ENCODE peak calls at places on chromosomes 16 and 17, in six cellular contexts. One of them, this sample, is unnamed.

GRCh38 chr16:53476867-53477266 is 26.1 kb downstream of the AKTIP start:
- DNase-seq in AG08396: no peak
- DNase-seq in activated T-cell treated with anti-CD3 and anti-CD28 coated beads, Interleukin-2, amount 50 U/mL, for 72 hours: no peak
- DNase-seq in stimulated activated CD8-positive, alpha-beta memory T cell treated with anti-CD3 and anti-CD28 coated beads, Interleukin-15, amount 100 ng/mL, for 48 hours: no peak
- DNase-seq in HTR-8/SVneo: no peak
- DNase-seq in NCI-H1436: no peak
- DNase-seq in this sample: no peak

GRCh38 chr17:77115510-77115909 is 25.3 kb upstream of the SEC14L1 start:
- DNase-seq in AG08396: no peak
- DNase-seq in activated T-cell treated with anti-CD3 and anti-CD28 coated beads, Interleukin-2, amount 50 U/mL, for 72 hours: no peak
- DNase-seq in stimulated activated CD8-positive, alpha-beta memory T cell treated with anti-CD3 and anti-CD28 coated beads, Interleukin-15, amount 100 ng/mL, for 48 hours: no peak
- DNase-seq in HTR-8/SVneo: no peak
- DNase-seq in NCI-H1436: no peak
- DNase-seq in this sample: no peak

GRCh38 chr17:7686221-7687071 is 844 bp downstream of the TP53 start:
- DNase-seq in AG08396: peak
- DNase-seq in activated T-cell treated with anti-CD3 and anti-CD28 coated beads, Interleukin-2, amount 50 U/mL, for 72 hours: peak
- DNase-seq in stimulated activated CD8-positive, alpha-beta memory T cell treated with anti-CD3 and anti-CD28 coated beads, Interleukin-15, amount 100 ng/mL, for 48 hours: peak
- DNase-seq in HTR-8/SVneo: peak
- DNase-seq in NCI-H1436: peak
- DNase-seq in this sample: peak

GRCh38 chr17:1229354-1229890 is 40.8 kb upstream of the BHLHA9 start:
- DNase-seq in AG08396: peak
- DNase-seq in activated T-cell treated with anti-CD3 and anti-CD28 coated beads, Interleukin-2, amount 50 U/mL, for 72 hours: peak
- DNase-seq in stimulated activated CD8-positive, alpha-beta memory T cell treated with anti-CD3 and anti-CD28 coated beads, Interleukin-15, amount 100 ng/mL, for 48 hours: peak
- DNase-seq in HTR-8/SVneo: peak
- DNase-seq in NCI-H1436: no peak
- DNase-seq in this sample: no peak

GRCh38 chr16:84103678-84104077 is 13.1 kb downstream of the MBTPS1 start:
- DNase-seq in AG08396: no peak
- DNase-seq in activated T-cell treated with anti-CD3 and anti-CD28 coated beads, Interleukin-2, amount 50 U/mL, for 72 hours: no peak
- DNase-seq in stimulated activated CD8-positive, alpha-beta memory T cell treated with anti-CD3 and anti-CD28 coated beads, Interleukin-15, amount 100 ng/mL, for 48 hours: no peak
- DNase-seq in HTR-8/SVneo: no peak
- DNase-seq in NCI-H1436: no peak
- DNase-seq in this sample: no peak

GRCh38 chr16:70703041-70703834 is 17.4 kb upstream of the MTSS2 start:
- DNase-seq in AG08396: peak
- DNase-seq in activated T-cell treated with anti-CD3 and anti-CD28 coated beads, Interleukin-2, amount 50 U/mL, for 72 hours: no peak
- DNase-seq in stimulated activated CD8-positive, alpha-beta memory T cell treated with anti-CD3 and anti-CD28 coated beads, Interleukin-15, amount 100 ng/mL, for 48 hours: no peak
- DNase-seq in HTR-8/SVneo: no peak
- DNase-seq in NCI-H1436: no peak
- DNase-seq in this sample: no peak

GRCh38 chr17:76014100-76014924 is 12.8 kb downstream of the EVPL start:
- DNase-seq in AG08396: peak
- DNase-seq in activated T-cell treated with anti-CD3 and anti-CD28 coated beads, Interleukin-2, amount 50 U/mL, for 72 hours: peak
- DNase-seq in stimulated activated CD8-positive, alpha-beta memory T cell treated with anti-CD3 and anti-CD28 coated beads, Interleukin-15, amount 100 ng/mL, for 48 hours: peak
- DNase-seq in HTR-8/SVneo: peak
- DNase-seq in NCI-H1436: peak
- DNase-seq in this sample: peak

GRCh38 chr17:80799553-80800403 is 191.9 kb upstream of the CHMP6 start:
- DNase-seq in AG08396: no peak
- DNase-seq in activated T-cell treated with anti-CD3 and anti-CD28 coated beads, Interleukin-2, amount 50 U/mL, for 72 hours: no peak
- DNase-seq in stimulated activated CD8-positive, alpha-beta memory T cell treated with anti-CD3 and anti-CD28 coated beads, Interleukin-15, amount 100 ng/mL, for 48 hours: no peak
- DNase-seq in HTR-8/SVneo: no peak
- DNase-seq in NCI-H1436: peak
- DNase-seq in this sample: no peak

GRCh38 chr17:76327689-76328088 is 19.6 kb upstream of the QRICH2 start:
- DNase-seq in AG08396: no peak
- DNase-seq in activated T-cell treated with anti-CD3 and anti-CD28 coated beads, Interleukin-2, amount 50 U/mL, for 72 hours: no peak
- DNase-seq in stimulated activated CD8-positive, alpha-beta memory T cell treated with anti-CD3 and anti-CD28 coated beads, Interleukin-15, amount 100 ng/mL, for 48 hours: no peak
- DNase-seq in HTR-8/SVneo: no peak
- DNase-seq in NCI-H1436: no peak
- DNase-seq in this sample: no peak

GRCh38 chr16:89304941-89305705 is 87.6 kb downstream of the ZNF778 start:
- DNase-seq in AG08396: no peak
- DNase-seq in activated T-cell treated with anti-CD3 and anti-CD28 coated beads, Interleukin-2, amount 50 U/mL, for 72 hours: no peak
- DNase-seq in stimulated activated CD8-positive, alpha-beta memory T cell treated with anti-CD3 and anti-CD28 coated beads, Interleukin-15, amount 100 ng/mL, for 48 hours: no peak
- DNase-seq in HTR-8/SVneo: no peak
- DNase-seq in NCI-H1436: no peak
- DNase-seq in this sample: no peak

GRCh38 chr17:81071761-81072741 is 37.1 kb downstream of the BAIAP2 start:
- DNase-seq in AG08396: no peak
- DNase-seq in activated T-cell treated with anti-CD3 and anti-CD28 coated beads, Interleukin-2, amount 50 U/mL, for 72 hours: no peak
- DNase-seq in stimulated activated CD8-positive, alpha-beta memory T cell treated with anti-CD3 and anti-CD28 coated beads, Interleukin-15, amount 100 ng/mL, for 48 hours: no peak
- DNase-seq in HTR-8/SVneo: no peak
- DNase-seq in NCI-H1436: no peak
- DNase-seq in this sample: no peak

GRCh38 chr16:67563708-67564468 is 1.6 kb downstream of the CTCF start:
- DNase-seq in AG08396: peak
- DNase-seq in activated T-cell treated with anti-CD3 and anti-CD28 coated beads, Interleukin-2, amount 50 U/mL, for 72 hours: peak
- DNase-seq in stimulated activated CD8-positive, alpha-beta memory T cell treated with anti-CD3 and anti-CD28 coated beads, Interleukin-15, amount 100 ng/mL, for 48 hours: no peak
- DNase-seq in HTR-8/SVneo: no peak
- DNase-seq in NCI-H1436: peak
- DNase-seq in this sample: no peak

GRCh38 chr17:37791434-37791833 is 46.6 kb upstream of the HNF1B start:
- DNase-seq in AG08396: no peak
- DNase-seq in activated T-cell treated with anti-CD3 and anti-CD28 coated beads, Interleukin-2, amount 50 U/mL, for 72 hours: peak
- DNase-seq in stimulated activated CD8-positive, alpha-beta memory T cell treated with anti-CD3 and anti-CD28 coated beads, Interleukin-15, amount 100 ng/mL, for 48 hours: peak
- DNase-seq in HTR-8/SVneo: no peak
- DNase-seq in NCI-H1436: no peak
- DNase-seq in this sample: no peak

GRCh38 chr16:73354426-73354825 is 306.5 kb upstream of the ZFHX3 start:
- DNase-seq in AG08396: no peak
- DNase-seq in activated T-cell treated with anti-CD3 and anti-CD28 coated beads, Interleukin-2, amount 50 U/mL, for 72 hours: no peak
- DNase-seq in stimulated activated CD8-positive, alpha-beta memory T cell treated with anti-CD3 and anti-CD28 coated beads, Interleukin-15, amount 100 ng/mL, for 48 hours: no peak
- DNase-seq in HTR-8/SVneo: no peak
- DNase-seq in NCI-H1436: no peak
- DNase-seq in this sample: no peak

GRCh38 chr17:78345172-78345571 is 14.7 kb downstream of the SOCS3 start:
- DNase-seq in AG08396: no peak
- DNase-seq in activated T-cell treated with anti-CD3 and anti-CD28 coated beads, Interleukin-2, amount 50 U/mL, for 72 hours: no peak
- DNase-seq in stimulated activated CD8-positive, alpha-beta memory T cell treated with anti-CD3 and anti-CD28 coated beads, Interleukin-15, amount 100 ng/mL, for 48 hours: no peak
- DNase-seq in HTR-8/SVneo: no peak
- DNase-seq in NCI-H1436: no peak
- DNase-seq in this sample: no peak

GRCh38 chr16:64412578-64413280 is 709.1 kb downstream of the CDH11 start:
- DNase-seq in AG08396: peak
- DNase-seq in activated T-cell treated with anti-CD3 and anti-CD28 coated beads, Interleukin-2, amount 50 U/mL, for 72 hours: no peak
- DNase-seq in stimulated activated CD8-positive, alpha-beta memory T cell treated with anti-CD3 and anti-CD28 coated beads, Interleukin-15, amount 100 ng/mL, for 48 hours: no peak
- DNase-seq in HTR-8/SVneo: no peak
- DNase-seq in NCI-H1436: no peak
- DNase-seq in this sample: no peak

GRCh38 chr17:35809855-35810461 is 674 bp downstream of the TAF15 start:
- DNase-seq in AG08396: no peak
- DNase-seq in activated T-cell treated with anti-CD3 and anti-CD28 coated beads, Interleukin-2, amount 50 U/mL, for 72 hours: peak
- DNase-seq in stimulated activated CD8-positive, alpha-beta memory T cell treated with anti-CD3 and anti-CD28 coated beads, Interleukin-15, amount 100 ng/mL, for 48 hours: no peak
- DNase-seq in HTR-8/SVneo: no peak
- DNase-seq in NCI-H1436: peak
- DNase-seq in this sample: no peak

GRCh38 chr16:23232806-23233205 is 50.3 kb downstream of the SCNN1G start:
- DNase-seq in AG08396: no peak
- DNase-seq in activated T-cell treated with anti-CD3 and anti-CD28 coated beads, Interleukin-2, amount 50 U/mL, for 72 hours: no peak
- DNase-seq in stimulated activated CD8-positive, alpha-beta memory T cell treated with anti-CD3 and anti-CD28 coated beads, Interleukin-15, amount 100 ng/mL, for 48 hours: no peak
- DNase-seq in HTR-8/SVneo: no peak
- DNase-seq in NCI-H1436: no peak
- DNase-seq in this sample: peak

GRCh38 chr17:9255838-9256237 is 234.5 kb downstream of the NTN1 start:
- DNase-seq in AG08396: no peak
- DNase-seq in activated T-cell treated with anti-CD3 and anti-CD28 coated beads, Interleukin-2, amount 50 U/mL, for 72 hours: no peak
- DNase-seq in stimulated activated CD8-positive, alpha-beta memory T cell treated with anti-CD3 and anti-CD28 coated beads, Interleukin-15, amount 100 ng/mL, for 48 hours: no peak
- DNase-seq in HTR-8/SVneo: no peak
- DNase-seq in NCI-H1436: no peak
- DNase-seq in this sample: no peak

GRCh38 chr16:70158261-70158939 is 15.2 kb upstream of the CLEC18C start:
- DNase-seq in AG08396: peak
- DNase-seq in activated T-cell treated with anti-CD3 and anti-CD28 coated beads, Interleukin-2, amount 50 U/mL, for 72 hours: no peak
- DNase-seq in stimulated activated CD8-positive, alpha-beta memory T cell treated with anti-CD3 and anti-CD28 coated beads, Interleukin-15, amount 100 ng/mL, for 48 hours: no peak
- DNase-seq in HTR-8/SVneo: peak
- DNase-seq in NCI-H1436: no peak
- DNase-seq in this sample: no peak

GRCh38 chr16:24093049-24093448 is 163.1 kb upstream of the CACNG3 start:
- DNase-seq in AG08396: no peak
- DNase-seq in activated T-cell treated with anti-CD3 and anti-CD28 coated beads, Interleukin-2, amount 50 U/mL, for 72 hours: no peak
- DNase-seq in stimulated activated CD8-positive, alpha-beta memory T cell treated with anti-CD3 and anti-CD28 coated beads, Interleukin-15, amount 100 ng/mL, for 48 hours: no peak
- DNase-seq in HTR-8/SVneo: no peak
- DNase-seq in NCI-H1436: no peak
- DNase-seq in this sample: no peak

GRCh38 chr17:78665952-78666920 is 89.0 kb upstream of the DNAH17 start:
- DNase-seq in AG08396: no peak
- DNase-seq in activated T-cell treated with anti-CD3 and anti-CD28 coated beads, Interleukin-2, amount 50 U/mL, for 72 hours: peak
- DNase-seq in stimulated activated CD8-positive, alpha-beta memory T cell treated with anti-CD3 and anti-CD28 coated beads, Interleukin-15, amount 100 ng/mL, for 48 hours: no peak
- DNase-seq in HTR-8/SVneo: no peak
- DNase-seq in NCI-H1436: no peak
- DNase-seq in this sample: no peak

This sample was measured in NCI-H2029 treated with DMSO at 0.1 percent for 48 hours.